ENCODE peak calls at places on chromosomes 3 and 15, in eight cellular contexts. B is IMR-90, A is HAP-1, Q is tibial artery, J is HepG2, C is Karpas-422, W is testis, Y is fibroblast of pulmonary artery. M is an unnamed sample.

GRCh38 chr3:78818161-78818985 is 949.4 kb downstream of the ROBO1 start:
- DNase-seq in W (peak; percentile 34), B (no peak), J (no peak), A (no peak), Q (no peak), Y (no peak), C (no peak), M (no peak)

GRCh38 chr3:42660131-42660715 is 6.7 kb downstream of the ZBTB47 start:
- DNase-seq in W (no peak), C (no peak), A (no peak), Y (no peak), B (peak; percentile 55), Q (no peak), J (no peak), M (no peak)

GRCh38 chr3:14415501-14415900 is 13.1 kb downstream of the SLC6A6 start:
- DNase-seq in B (peak; percentile 53), W (no peak), Y (peak; percentile 58), C (no peak), A (no peak), Q (no peak), J (no peak), M (peak; percentile 58)

GRCh38 chr3:190378240-190378891 is 9.6 kb upstream of the CLDN16 start:
- DNase-seq in B (peak; percentile 79), J (no peak), A (no peak), Q (peak; percentile 38), Y (peak; percentile 95), W (no peak), C (no peak), M (no peak)

GRCh38 chr15:76904461-76905012 is 603 bp downstream of the SCAPER start:
- DNase-seq in B (peak; percentile 16), Q (peak; percentile 38), W (peak; percentile 46), C (peak; percentile 43), J (peak; percentile 28), Y (no peak), A (peak; percentile 64), M (peak; percentile 31)

GRCh38 chr3:137163241-137163916 is 205.6 kb downstream of the IL20RB start:
- DNase-seq in Q (no peak), C (no peak), Y (no peak), J (no peak), B (no peak), W (peak; percentile 17), A (no peak), M (no peak)

GRCh38 chr3:113287818-113288648 is 76.7 kb downstream of the BOC start:
- DNase-seq in Y (peak; percentile 84), W (peak; percentile 85), Q (peak; percentile 64), B (peak; percentile 72), J (peak; percentile 43), A (peak; percentile 83), C (peak; percentile 80), M (peak; percentile 60)

GRCh38 chr15:39588531-39589192 is 7.8 kb downstream of the THBS1 start:
- DNase-seq in B (peak; percentile 44), Y (peak; percentile 59), Q (no peak), A (no peak), C (no peak), W (no peak), J (no peak), M (no peak)

GRCh38 chr3:194134757-194135515 is 1.0 kb upstream of the HES1 start:
- DNase-seq in Y (peak; percentile 98), J (peak; percentile 93), Q (peak; percentile 92), A (peak; percentile 96), C (peak; percentile 98), B (peak; percentile 95), W (peak; percentile 94), M (peak; percentile 94)

GRCh38 chr3:43448098-43448497 is 161.8 kb downstream of the SNRK start:
- DNase-seq in C (peak; percentile 29), W (no peak), Q (no peak), B (no peak), Y (no peak), A (no peak), J (no peak), M (no peak)

GRCh38 chr15:83305696-83306291 is 21.3 kb upstream of the BNC1 start:
- DNase-seq in Y (peak; percentile 41), C (no peak), A (no peak), J (peak; percentile 33), Q (no peak), B (peak; percentile 57), W (no peak), M (no peak)

GRCh38 chr3:187918081-187918644 is 172.9 kb upstream of the BCL6 start:
- DNase-seq in Y (no peak), A (no peak), W (no peak), C (peak; percentile 95), Q (no peak), B (no peak), J (no peak), M (no peak)

GRCh38 chr3:9951598-9951961 is 628 bp downstream of the PRRT3 start:
- DNase-seq in Y (no peak), A (no peak), W (no peak), C (peak; percentile 47), J (no peak), Q (no peak), B (no peak), M (no peak)

GRCh38 chr15:62727501-62727900 is 315.0 kb upstream of the TPM1 start:
- DNase-seq in J (no peak), C (no peak), Q (no peak), Y (no peak), A (no peak), W (no peak), B (no peak), M (no peak)

GRCh38 chr3:16508242-16508575 is 5.3 kb downstream of the RFTN1 start:
- DNase-seq in J (no peak), A (no peak), C (no peak), W (no peak), B (no peak), Q (no peak), Y (no peak), M (no peak)

GRCh38 chr3:13588971-13589370 is 40.0 kb downstream of the FBLN2 start:
- DNase-seq in C (no peak), Y (no peak), J (no peak), Q (no peak), W (no peak), A (no peak), B (no peak), M (no peak)

GRCh38 chr3:13093687-13094086 is 20.5 kb upstream of the IQSEC1 start:
- DNase-seq in W (peak; percentile 82), C (peak; percentile 69), Y (no peak), Q (no peak), J (no peak), B (peak; percentile 3), A (peak; percentile 27), M (no peak)

GRCh38 chr3:123039178-123039577 is 11.6 kb upstream of the SEMA5B start:
- DNase-seq in W (no peak), A (no peak), B (no peak), Q (no peak), J (no peak), C (no peak), Y (no peak), M (no peak)

GRCh38 chr3:53566450-53567145 is 72.2 kb downstream of the CACNA1D start:
- DNase-seq in B (no peak), Q (no peak), A (no peak), Y (no peak), C (no peak), W (no peak), J (no peak), M (no peak)
- H3K4me3 ChIP-seq in B (no peak overlapping the region), Q (no peak overlapping the region), A (no peak overlapping the region), Y (no peak overlapping the region), C (no peak overlapping the region), W (no peak overlapping the region), J (no peak overlapping the region), M (no peak overlapping the region)

GRCh38 chr15:40930430-40931299 is 1.5 kb downstream of the DLL4 start:
- DNase-seq in Q (no peak), C (peak; percentile 72), Y (peak; percentile 54), W (peak; percentile 41), B (peak; percentile 51), A (peak; percentile 86), J (peak; percentile 47), M (no peak)
- H3K4me3 ChIP-seq in Q (peak overlapping the region; percentile 50), C (peak overlapping the region; percentile 43), Y (peak overlapping the region; percentile 38), W (peak overlapping the region; percentile 12), B (peak overlapping the region; percentile 85), A (peak overlapping the region; percentile 49), J (peak overlapping the region; percentile 49), M (no peak overlapping the region)

DNA sequence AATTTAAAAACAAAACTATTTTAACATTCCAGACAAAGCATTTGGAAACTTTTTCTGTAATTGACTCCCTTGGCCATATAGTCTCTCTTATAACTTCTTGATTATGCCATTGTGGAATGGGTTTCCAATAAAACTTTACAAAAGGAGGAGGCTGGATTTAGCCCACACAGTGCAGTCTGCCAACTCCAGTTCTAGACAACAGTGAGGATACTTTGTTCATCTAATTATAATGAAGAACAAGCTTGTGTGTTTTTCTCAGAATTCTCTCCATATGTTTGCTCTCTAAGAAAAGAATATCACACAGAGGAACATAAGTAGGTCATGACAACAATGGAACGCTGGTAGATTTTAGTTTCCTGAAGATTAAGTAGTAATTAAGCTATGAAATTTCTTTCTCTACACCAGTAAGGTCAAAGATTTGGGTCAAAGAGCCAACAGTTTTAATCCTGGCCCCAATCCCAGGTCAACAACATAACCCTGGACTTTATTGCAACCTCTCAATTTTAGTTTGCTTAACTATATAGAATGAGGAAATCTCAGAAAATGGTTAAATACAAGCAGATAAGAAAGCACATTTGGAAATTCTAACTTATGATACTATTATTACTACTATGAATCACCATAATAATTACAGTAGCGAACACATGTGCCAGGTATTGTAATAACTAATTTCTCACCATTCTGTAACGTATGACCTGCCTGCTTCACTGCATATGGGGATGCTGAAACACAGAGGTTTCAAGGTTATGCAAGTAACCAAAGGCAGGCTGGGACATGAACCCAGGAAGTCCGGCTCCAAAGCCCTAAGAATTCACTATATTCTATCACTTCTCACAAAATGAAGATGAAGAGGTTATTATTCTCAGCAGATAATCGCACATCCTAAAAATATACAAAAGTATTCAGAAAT is 65.7 kb downstream of the TJP1 start:
- DNase-seq in B (no peak), Y (no peak), A (no peak), J (no peak), C (no peak), W (no peak), Q (no peak), M (no peak)
- H3K4me3 ChIP-seq in B (no peak overlapping the region), Y (no peak overlapping the region), A (no peak overlapping the region), J (no peak overlapping the region), C (no peak overlapping the region), W (no peak overlapping the region), Q (no peak overlapping the region), M (no peak overlapping the region)

GRCh38 chr15:38130200-38130567 is 122.5 kb upstream of the SPRED1 start:
- DNase-seq in J (no peak), C (peak; percentile 64), Y (peak; percentile 48), B (no peak), W (no peak), Q (no peak), A (no peak), M (no peak)
- H3K4me3 ChIP-seq in J (no peak overlapping the region), C (peak overlapping the region; percentile 66), Y (peak overlapping the region; percentile 45), B (peak overlapping the region; percentile 10), W (no peak overlapping the region), Q (peak overlapping the region; percentile 24), A (no peak overlapping the region), M (no peak overlapping the region)

DNA sequence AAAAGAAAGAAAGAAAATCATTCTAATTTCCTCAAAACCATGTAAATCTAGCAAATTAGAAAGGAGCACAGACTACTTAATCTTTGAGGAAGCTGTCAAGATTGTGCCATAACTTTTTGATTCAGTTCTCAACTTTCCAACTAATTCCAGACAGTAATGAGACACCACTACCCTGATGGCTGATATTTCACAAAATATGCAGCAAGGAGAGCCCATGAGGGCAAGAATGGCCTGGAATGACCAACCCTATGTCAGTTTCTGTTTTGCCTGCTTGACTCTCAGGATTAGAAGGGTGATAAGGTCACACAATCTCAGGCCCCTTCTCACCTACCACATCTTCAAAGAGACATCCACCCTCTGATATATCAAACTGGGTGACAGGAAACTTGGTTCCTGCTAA is 134.7 kb downstream of the MAGI1 start:
- DNase-seq in J (no peak), W (no peak), Q (no peak), Y (no peak), B (no peak), A (no peak), C (no peak), M (no peak)
- H3K4me3 ChIP-seq in J (no peak overlapping the region), W (no peak overlapping the region), Q (no peak overlapping the region), Y (no peak overlapping the region), B (no peak overlapping the region), A (no peak overlapping the region), C (no peak overlapping the region), M (no peak overlapping the region)

M was measured in SJSA1.